ENCODE peak calls at places on chromosomes 2 and 18, in nine cellular contexts. C is Peyer's patch, S is colonic mucosa, T is dorsolateral prefrontal cortex, U is fibroblast of lung, N is lower lobe of right lung, P is K562, E is AG04450, V is fibroblast of pulmonary artery. B is an unnamed sample.

GRCh38 chr2:98601532-98602132 is 6.7 kb downstream of the COA5 start:
- DNase-seq in C (no peak), S (no peak), T (peak; percentile 18), U (peak; percentile 41), N (no peak), P (peak; percentile 49), E (no peak), V (peak; percentile 60), B (peak; percentile 58)

GRCh38 chr2:207230261-207231105 is 64.7 kb upstream of the KLF7 start:
- DNase-seq in C (no peak), S (no peak), T (no peak), U (no peak), N (no peak), P (peak; percentile 57), E (no peak), V (no peak), B (no peak)

GRCh38 chr2:121977326-121977725 is 221.9 kb downstream of the TSN start:
- DNase-seq in C (no peak), S (no peak), T (no peak), U (no peak), N (no peak), P (no peak), E (no peak), V (no peak), B (no peak)

GRCh38 chr2:218962859-218963492 is 3.5 kb downstream of the CDK5R2 start:
- DNase-seq in C (peak; percentile 68), S (peak; percentile 68), T (peak; percentile 95), U (peak; percentile 70), N (peak; percentile 63), P (peak; percentile 71), E (no peak), V (peak; percentile 92), B (peak; percentile 65)

GRCh38 chr18:47397671-47398319 is 146.3 kb upstream of the SKOR2 start:
- DNase-seq in C (no peak), S (peak; percentile 46), T (no peak), U (no peak), N (no peak), P (peak; percentile 44), E (no peak), V (no peak), B (no peak)

GRCh38 chr2:3409627-3410170 is 30.2 kb downstream of the TRAPPC12 start:
- DNase-seq in C (no peak), S (no peak), T (no peak), U (no peak), N (no peak), P (no peak), E (no peak), V (no peak), B (no peak)

GRCh38 chr2:144495227-144495933 is 24.5 kb downstream of the ZEB2 start:
- DNase-seq in C (no peak), S (no peak), T (no peak), U (no peak), N (no peak), P (no peak), E (no peak), V (no peak), B (peak; percentile 30)

GRCh38 chr18:12774982-12775381 is 72.1 kb downstream of the PSMG2 start:
- DNase-seq in C (no peak), S (no peak), T (no peak), U (no peak), N (no peak), P (no peak), E (no peak), V (no peak), B (no peak)

GRCh38 chr2:136703214-136703613 is 62.1 kb upstream of the THSD7B start:
- DNase-seq in C (no peak), S (no peak), T (no peak), U (no peak), N (no peak), P (no peak), E (no peak), V (no peak), B (no peak)

GRCh38 chr2:222796413-222797103 is 64.3 kb upstream of the ACSL3 start:
- DNase-seq in C (no peak), S (peak; percentile 68), T (no peak), U (peak; percentile 82), N (no peak), P (no peak), E (no peak), V (no peak), B (peak; percentile 78)

GRCh38 chr18:13579874-13580273 is 146.5 kb downstream of the FAM210A start:
- DNase-seq in C (no peak), S (no peak), T (no peak), U (no peak), N (no peak), P (no peak), E (no peak), V (no peak), B (no peak)

GRCh38 chr18:49024808-49025361 is 74.1 kb upstream of the SMAD7 start:
- DNase-seq in C (peak; percentile 25), S (peak; percentile 14), T (no peak), U (no peak), N (no peak), P (no peak), E (no peak), V (no peak), B (no peak)

GRCh38 chr18:28176674-28176932 is 327 bp downstream of the CDH2 start:
- DNase-seq in C (no peak), S (no peak), T (no peak), U (no peak), N (no peak), P (no peak), E (no peak), V (no peak), B (no peak)

GRCh38 chr18:54947115-54947514 is 12.1 kb downstream of the CCDC68 start:
- DNase-seq in C (no peak), S (peak; percentile 63), T (no peak), U (no peak), N (no peak), P (no peak), E (no peak), V (peak; percentile 47), B (peak; percentile 20)

GRCh38 chr18:70234667-70235459 is 29.4 kb upstream of the RTTN start:
- DNase-seq in C (no peak), S (no peak), T (no peak), U (peak; percentile 23), N (no peak), P (peak; percentile 9), E (no peak), V (no peak), B (peak; percentile 19)

GRCh38 chr18:47746615-47747014 is 183.8 kb downstream of the SMAD2 start:
- DNase-seq in C (no peak), S (no peak), T (no peak), U (no peak), N (no peak), P (no peak), E (no peak), V (no peak), B (no peak)

GRCh38 chr2:214244847-214245246 is 166.0 kb upstream of the VWC2L start:
- DNase-seq in C (no peak), S (no peak), T (no peak), U (no peak), N (no peak), P (no peak), E (no peak), V (peak; percentile 1), B (no peak)

GRCh38 chr2:216490061-216490460 is 8.6 kb upstream of the RPL37A start:
- DNase-seq in C (no peak), S (no peak), T (no peak), U (peak; percentile 59), N (no peak), P (no peak), E (peak; percentile 26), V (peak; percentile 74), B (peak; percentile 85)

GRCh38 chr2:26993768-26994167 is 23.3 kb downstream of the MAPRE3 start:
- DNase-seq in C (no peak), S (no peak), T (no peak), U (peak; percentile 27), N (no peak), P (no peak), E (no peak), V (no peak), B (peak; percentile 37)

GRCh38 chr2:181311841-181312240 is 145.3 kb upstream of the ITGA4 start:
- DNase-seq in C (no peak), S (no peak), T (no peak), U (no peak), N (no peak), P (no peak), E (no peak), V (no peak), B (no peak)

GRCh38 chr2:10006248-10007147 is 36.9 kb upstream of the KLF11 start:
- DNase-seq in C (peak; percentile 50), S (no peak), T (peak; percentile 54), U (no peak), N (peak; percentile 56), P (no peak), E (no peak), V (no peak), B (no peak)
- TF ChIP-seq CTCF in C (no peak), S (no peak), T (no peak), U (no peak), N (no peak), P (no peak), E (no peak), V (no peak), B (no peak)

DNA sequence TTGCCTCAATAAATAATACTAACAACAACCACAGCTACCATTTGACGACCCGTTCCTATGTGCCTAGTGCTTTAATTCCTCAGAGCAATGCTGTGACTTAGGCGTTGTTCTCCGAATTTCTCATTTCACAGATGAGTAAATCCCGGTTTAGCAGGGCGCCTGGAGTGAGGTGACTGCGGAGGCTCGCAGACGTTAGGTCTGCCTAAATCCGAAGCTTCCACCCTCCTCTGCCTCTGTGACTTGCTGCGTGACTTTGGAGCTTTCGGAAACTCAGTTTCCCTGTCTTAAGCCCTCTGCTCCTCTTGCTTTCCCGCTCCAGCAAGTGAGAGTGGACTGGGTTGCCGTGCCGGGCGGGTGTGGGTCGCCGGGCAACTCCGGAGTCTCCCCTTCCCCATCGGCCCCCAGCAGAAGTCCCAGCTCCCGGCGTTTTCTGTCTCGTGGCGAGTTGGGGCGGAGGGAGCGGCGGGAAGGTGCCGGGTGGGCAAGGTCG is 711 bp upstream of the ATOH8 start:
- DNase-seq in C (no peak), S (no peak), T (no peak), U (no peak), N (no peak), P (no peak), E (no peak), V (no peak), B (no peak)
- H3K4me3 ChIP-seq in C (peak overlapping the region; percentile 70), S (peak overlapping the region; percentile 62), T (peak overlapping the region; percentile 87), U (peak overlapping the region; percentile 96), N (peak overlapping the region; percentile 89), P (no peak overlapping the region), E (peak overlapping the region; percentile 71), V (peak overlapping the region; percentile 99), B (peak overlapping the region; percentile 76)

GRCh38 chr2:231605607-231606091 is 13.0 kb downstream of the TEX44 start:
- DNase-seq in C (no peak), S (peak; percentile 29), T (no peak), U (no peak), N (no peak), P (no peak), E (no peak), V (no peak), B (no peak)
- TF ChIP-seq CTCF in C (no peak), S (no peak), T (no peak), U (no peak), N (no peak), P (no peak), E (no peak), V (no peak), B (no peak)

GRCh38 chr2:204635478-204635877 is 90.2 kb downstream of the PARD3B start:
- DNase-seq in C (no peak), S (no peak), T (no peak), U (no peak), N (no peak), P (no peak), E (no peak), V (no peak), B (no peak)
- H3K4me3 ChIP-seq in C (no peak overlapping the region), S (no peak overlapping the region), T (no peak overlapping the region), U (no peak overlapping the region), N (no peak overlapping the region), P (no peak overlapping the region), E (no peak overlapping the region), V (no peak overlapping the region), B (no peak overlapping the region)

GRCh38 chr18:41266214-41266613 is 688.8 kb upstream of the PIK3C3 start:
- DNase-seq in C (no peak), S (no peak), T (no peak), U (no peak), N (no peak), P (no peak), E (no peak), V (no peak), B (no peak)
- TF ChIP-seq CTCF in C (no peak), S (no peak), T (no peak), U (no peak), N (no peak), P (no peak), E (no peak), V (no peak), B (no peak)

B was measured in foreskin fibroblast.